ENCODE peak calls at places on chromosomes 7 and 10, in five cellular contexts. One of them, this sample, is unnamed.

GRCh38 chr10:132061030-132061429 is 4.7 kb upstream of the JAKMIP3 start:
- DNase-seq in PC-3: no peak
- DNase-seq in SK-N-SH: no peak
- DNase-seq in AG09309: no peak
- DNase-seq in CD8-positive, alpha-beta T cell: no peak
- DNase-seq in this sample: no peak

GRCh38 chr10:89550509-89550908 is 15.1 kb upstream of the SLC16A12 start:
- DNase-seq in PC-3: peak
- DNase-seq in SK-N-SH: no peak
- DNase-seq in AG09309: no peak
- DNase-seq in CD8-positive, alpha-beta T cell: no peak
- DNase-seq in this sample: no peak

GRCh38 chr10:124719213-124719851 is 24.8 kb downstream of the FAM53B start:
- DNase-seq in PC-3: peak
- DNase-seq in SK-N-SH: no peak
- DNase-seq in AG09309: no peak
- DNase-seq in CD8-positive, alpha-beta T cell: peak
- DNase-seq in this sample: no peak

GRCh38 chr10:74206727-74207126 is 55.7 kb downstream of the ADK start:
- DNase-seq in PC-3: peak
- DNase-seq in SK-N-SH: no peak
- DNase-seq in AG09309: no peak
- DNase-seq in CD8-positive, alpha-beta T cell: no peak
- DNase-seq in this sample: no peak

GRCh38 chr10:72186633-72187330 is 29.0 kb upstream of the ANAPC16 start:
- DNase-seq in PC-3: no peak
- DNase-seq in SK-N-SH: peak
- DNase-seq in AG09309: no peak
- DNase-seq in CD8-positive, alpha-beta T cell: no peak
- DNase-seq in this sample: no peak

GRCh38 chr10:50395279-50395678 is 144.0 kb upstream of the ASAH2 start:
- DNase-seq in PC-3: peak
- DNase-seq in SK-N-SH: no peak
- DNase-seq in AG09309: peak
- DNase-seq in CD8-positive, alpha-beta T cell: no peak
- DNase-seq in this sample: no peak

GRCh38 chr10:33234779-33235178 is 99.7 kb downstream of the NRP1 start:
- DNase-seq in PC-3: no peak
- DNase-seq in SK-N-SH: peak
- DNase-seq in AG09309: no peak
- DNase-seq in CD8-positive, alpha-beta T cell: no peak
- DNase-seq in this sample: no peak

GRCh38 chr10:86162696-86163400 is 203.7 kb downstream of the GRID1 start:
- DNase-seq in PC-3: no peak
- DNase-seq in SK-N-SH: no peak
- DNase-seq in AG09309: no peak
- DNase-seq in CD8-positive, alpha-beta T cell: no peak
- DNase-seq in this sample: no peak

GRCh38 chr10:8056378-8056777 is 1.9 kb downstream of the GATA3 start:
- DNase-seq in PC-3: no peak
- DNase-seq in SK-N-SH: no peak
- DNase-seq in AG09309: no peak
- DNase-seq in CD8-positive, alpha-beta T cell: no peak
- DNase-seq in this sample: no peak

GRCh38 chr7:118094044-118094443 is 89.9 kb upstream of the LSM8 start:
- DNase-seq in PC-3: peak
- DNase-seq in SK-N-SH: no peak
- DNase-seq in AG09309: no peak
- DNase-seq in CD8-positive, alpha-beta T cell: no peak
- DNase-seq in this sample: no peak

GRCh38 chr7:2440608-2441245 is 35.5 kb downstream of the GRIFIN start:
- DNase-seq in PC-3: peak
- DNase-seq in SK-N-SH: peak
- DNase-seq in AG09309: no peak
- DNase-seq in CD8-positive, alpha-beta T cell: no peak
- DNase-seq in this sample: no peak

GRCh38 chr7:127650842-127651555 is 995 bp upstream of the SND1 start:
- DNase-seq in PC-3: no peak
- DNase-seq in SK-N-SH: peak
- DNase-seq in AG09309: no peak
- DNase-seq in CD8-positive, alpha-beta T cell: no peak
- DNase-seq in this sample: no peak

GRCh38 chr10:87593702-87594101 is 66.0 kb upstream of the PAPSS2 start:
- DNase-seq in PC-3: no peak
- DNase-seq in SK-N-SH: peak
- DNase-seq in AG09309: peak
- DNase-seq in CD8-positive, alpha-beta T cell: no peak
- DNase-seq in this sample: no peak

GRCh38 chr7:44982970-44983369 is 4.2 kb upstream of the MYO1G start:
- DNase-seq in PC-3: no peak
- DNase-seq in SK-N-SH: no peak
- DNase-seq in AG09309: no peak
- DNase-seq in CD8-positive, alpha-beta T cell: no peak
- DNase-seq in this sample: no peak

GRCh38 chr7:155562106-155562505 is 15.7 kb upstream of the CNPY1 start:
- DNase-seq in PC-3: no peak
- DNase-seq in SK-N-SH: no peak
- DNase-seq in AG09309: no peak
- DNase-seq in CD8-positive, alpha-beta T cell: no peak
- DNase-seq in this sample: no peak

GRCh38 chr10:3755440-3756359 is 29.3 kb downstream of the KLF6 start:
- DNase-seq in PC-3: peak
- DNase-seq in SK-N-SH: no peak
- DNase-seq in AG09309: no peak
- DNase-seq in CD8-positive, alpha-beta T cell: peak
- DNase-seq in this sample: no peak

GRCh38 chr7:54729096-54729495 is 29.9 kb downstream of the SEC61G start:
- DNase-seq in PC-3: no peak
- DNase-seq in SK-N-SH: no peak
- DNase-seq in AG09309: no peak
- DNase-seq in CD8-positive, alpha-beta T cell: no peak
- DNase-seq in this sample: no peak

GRCh38 chr7:44167920-44168319 is 21.3 kb downstream of the GCK start:
- DNase-seq in PC-3: no peak
- DNase-seq in SK-N-SH: no peak
- DNase-seq in AG09309: no peak
- DNase-seq in CD8-positive, alpha-beta T cell: no peak
- DNase-seq in this sample: no peak

GRCh38 chr7:103521917-103522316 is 75.9 kb upstream of the SLC26A5 start:
- DNase-seq in PC-3: no peak
- DNase-seq in SK-N-SH: no peak
- DNase-seq in AG09309: no peak
- DNase-seq in CD8-positive, alpha-beta T cell: no peak
- DNase-seq in this sample: no peak

GRCh38 chr7:103528152-103528551 is 82.1 kb upstream of the SLC26A5 start:
- DNase-seq in PC-3: no peak
- DNase-seq in SK-N-SH: no peak
- DNase-seq in AG09309: no peak
- DNase-seq in CD8-positive, alpha-beta T cell: no peak
- DNase-seq in this sample: no peak

GRCh38 chr7:103524042-103524907 is 78.3 kb upstream of the SLC26A5 start:
- DNase-seq in PC-3: peak
- DNase-seq in SK-N-SH: peak
- DNase-seq in AG09309: peak
- DNase-seq in CD8-positive, alpha-beta T cell: no peak
- DNase-seq in this sample: no peak
- TF ChIP-seq CTCF in PC-3: peak
- TF ChIP-seq CTCF in SK-N-SH: peak
- TF ChIP-seq CTCF in AG09309: peak
- TF ChIP-seq CTCF in CD8-positive, alpha-beta T cell: no peak
- TF ChIP-seq CTCF in this sample: peak

GRCh38 chr7:121605297-121605640 is 209.2 kb upstream of the FAM3C start:
- DNase-seq in PC-3: peak
- DNase-seq in SK-N-SH: no peak
- DNase-seq in AG09309: no peak
- DNase-seq in CD8-positive, alpha-beta T cell: no peak
- DNase-seq in this sample: no peak
- TF ChIP-seq CTCF in PC-3: peak
- TF ChIP-seq CTCF in SK-N-SH: peak
- TF ChIP-seq CTCF in AG09309: no peak
- TF ChIP-seq CTCF in CD8-positive, alpha-beta T cell: no peak
- TF ChIP-seq CTCF in this sample: peak

DNA sequence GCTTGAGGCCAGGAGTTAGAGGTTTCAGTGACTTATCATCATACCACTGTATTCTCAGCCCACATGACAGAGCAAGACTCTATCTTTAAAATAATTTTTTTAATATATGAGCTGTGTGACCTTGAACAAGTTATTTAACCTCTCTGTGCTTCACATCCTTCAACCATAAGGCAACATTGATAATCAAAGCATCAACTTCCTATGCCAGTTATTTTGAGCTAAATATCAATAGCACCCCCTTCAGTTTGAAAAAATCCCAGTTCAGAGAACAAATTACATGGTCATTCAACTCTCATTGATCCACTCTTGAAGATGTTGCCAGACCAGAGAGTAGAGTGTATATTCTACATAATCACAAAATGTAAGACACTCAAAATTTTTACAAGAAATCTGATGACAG is 53.0 kb downstream of the ASNS start:
- DNase-seq in PC-3: peak
- DNase-seq in SK-N-SH: no peak
- DNase-seq in AG09309: no peak
- DNase-seq in CD8-positive, alpha-beta T cell: no peak
- DNase-seq in this sample: no peak
- TF ChIP-seq CTCF in PC-3: peak
- TF ChIP-seq CTCF in SK-N-SH: no peak
- TF ChIP-seq CTCF in AG09309: no peak
- TF ChIP-seq CTCF in CD8-positive, alpha-beta T cell: no peak
- TF ChIP-seq CTCF in this sample: peak

GRCh38 chr10:84008878-84009277 is 130.4 kb upstream of the GHITM start:
- DNase-seq in PC-3: peak
- DNase-seq in SK-N-SH: peak
- DNase-seq in AG09309: no peak
- DNase-seq in CD8-positive, alpha-beta T cell: no peak
- DNase-seq in this sample: no peak
- TF ChIP-seq CTCF in PC-3: peak
- TF ChIP-seq CTCF in SK-N-SH: peak
- TF ChIP-seq CTCF in AG09309: peak
- TF ChIP-seq CTCF in CD8-positive, alpha-beta T cell: peak
- TF ChIP-seq CTCF in this sample: peak

GRCh38 chr7:151056286-151057037 is 1.2 kb downstream of the CDK5 start:
- DNase-seq in PC-3: peak
- DNase-seq in SK-N-SH: no peak
- DNase-seq in AG09309: no peak
- DNase-seq in CD8-positive, alpha-beta T cell: no peak
- DNase-seq in this sample: no peak
- TF ChIP-seq CTCF in PC-3: no peak
- TF ChIP-seq CTCF in SK-N-SH: peak
- TF ChIP-seq CTCF in AG09309: no peak
- TF ChIP-seq CTCF in CD8-positive, alpha-beta T cell: no peak
- TF ChIP-seq CTCF in this sample: no peak

GRCh38 chr10:14617850-14618249 is 156.8 kb downstream of the FAM107B start:
- DNase-seq in PC-3: peak
- DNase-seq in SK-N-SH: no peak
- DNase-seq in AG09309: no peak
- DNase-seq in CD8-positive, alpha-beta T cell: no peak
- DNase-seq in this sample: no peak
- TF ChIP-seq CTCF in PC-3: no peak
- TF ChIP-seq CTCF in SK-N-SH: no peak
- TF ChIP-seq CTCF in AG09309: peak
- TF ChIP-seq CTCF in CD8-positive, alpha-beta T cell: no peak
- TF ChIP-seq CTCF in this sample: no peak

GRCh38 chr7:28550580-28551205 is 138.4 kb downstream of the CREB5 start:
- DNase-seq in PC-3: no peak
- DNase-seq in SK-N-SH: no peak
- DNase-seq in AG09309: no peak
- DNase-seq in CD8-positive, alpha-beta T cell: no peak
- DNase-seq in this sample: no peak

GRCh38 chr7:28549998-28550397 is 137.7 kb downstream of the CREB5 start:
- DNase-seq in PC-3: no peak
- DNase-seq in SK-N-SH: no peak
- DNase-seq in AG09309: no peak
- DNase-seq in CD8-positive, alpha-beta T cell: no peak
- DNase-seq in this sample: no peak

GRCh38 chr7:28546067-28546466 is 133.7 kb downstream of the CREB5 start:
- DNase-seq in PC-3: no peak
- DNase-seq in SK-N-SH: no peak
- DNase-seq in AG09309: no peak
- DNase-seq in CD8-positive, alpha-beta T cell: no peak
- DNase-seq in this sample: no peak

GRCh38 chr7:28544453-28545142 is 132.3 kb downstream of the CREB5 start:
- DNase-seq in PC-3: no peak
- DNase-seq in SK-N-SH: peak
- DNase-seq in AG09309: no peak
- DNase-seq in CD8-positive, alpha-beta T cell: no peak
- DNase-seq in this sample: no peak

DNA sequence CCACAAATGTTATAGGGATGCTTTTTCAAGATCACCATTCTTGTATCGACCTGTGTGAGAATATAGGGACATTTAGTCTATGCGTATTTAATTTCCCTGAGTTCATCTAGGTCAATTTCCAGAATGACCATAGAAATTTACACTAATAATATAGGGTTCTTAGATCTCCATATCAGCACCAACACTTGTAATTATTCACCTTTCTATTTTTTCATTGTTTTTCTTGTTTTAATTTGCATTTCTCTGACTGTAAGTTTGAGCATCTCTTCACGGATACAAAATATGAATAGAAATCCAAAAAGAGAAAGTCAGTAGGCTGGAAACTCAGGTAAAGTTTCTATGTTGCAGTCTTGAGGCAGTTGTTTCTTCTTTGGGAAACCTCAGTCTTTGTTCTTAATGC is 134.8 kb downstream of the CREB5 start:
- DNase-seq in PC-3: no peak
- DNase-seq in SK-N-SH: no peak
- DNase-seq in AG09309: no peak
- DNase-seq in CD8-positive, alpha-beta T cell: no peak
- DNase-seq in this sample: no peak
- TF ChIP-seq CTCF in PC-3: no peak
- TF ChIP-seq CTCF in SK-N-SH: no peak
- TF ChIP-seq CTCF in AG09309: no peak
- TF ChIP-seq CTCF in CD8-positive, alpha-beta T cell: no peak
- TF ChIP-seq CTCF in this sample: no peak